ENCODE peak calls at places on chromosome 17, in eight cellular contexts. One of them, this sample, is unnamed. For H3K9me3, the result is how much of the 10 kb centered on the place peaks cover.

GRCh38 chr17:78641666-78642065 is 64.5 kb upstream of the DNAH17 start:
- DNase-seq in OCI-LY7: no peak
- DNase-seq in MM.1S: no peak
- DNase-seq in neural progenitor cell: no peak
- DNase-seq in SK-N-SH: no peak
- DNase-seq in GM23248: no peak
- DNase-seq in PC-3: no peak
- DNase-seq in HCT116: no peak
- DNase-seq in this sample: no peak

GRCh38 chr17:79826210-79826680 is 13.0 kb downstream of the CBX4 start:
- DNase-seq in OCI-LY7: peak
- DNase-seq in MM.1S: no peak
- DNase-seq in neural progenitor cell: no peak
- DNase-seq in SK-N-SH: no peak
- DNase-seq in GM23248: no peak
- DNase-seq in PC-3: no peak
- DNase-seq in HCT116: no peak
- DNase-seq in this sample: no peak

GRCh38 chr17:65633988-65634387 is 72.5 kb upstream of the AXIN2 start:
- DNase-seq in OCI-LY7: no peak
- DNase-seq in MM.1S: no peak
- DNase-seq in neural progenitor cell: no peak
- DNase-seq in SK-N-SH: no peak
- DNase-seq in GM23248: no peak
- DNase-seq in PC-3: peak
- DNase-seq in HCT116: no peak
- DNase-seq in this sample: no peak

GRCh38 chr17:44569459-44569858 is 12.2 kb downstream of the FZD2 start:
- DNase-seq in OCI-LY7: no peak
- DNase-seq in MM.1S: no peak
- DNase-seq in neural progenitor cell: peak
- DNase-seq in SK-N-SH: peak
- DNase-seq in GM23248: no peak
- DNase-seq in PC-3: no peak
- DNase-seq in HCT116: no peak
- DNase-seq in this sample: no peak

GRCh38 chr17:48002208-48002919 is 31.5 kb downstream of the CDK5RAP3 start:
- DNase-seq in OCI-LY7: peak
- DNase-seq in MM.1S: no peak
- DNase-seq in neural progenitor cell: peak
- DNase-seq in SK-N-SH: no peak
- DNase-seq in GM23248: peak
- DNase-seq in PC-3: peak
- DNase-seq in HCT116: no peak
- DNase-seq in this sample: peak

GRCh38 chr17:79113699-79114098 is 39.1 kb downstream of the ENGASE start:
- DNase-seq in OCI-LY7: no peak
- DNase-seq in MM.1S: no peak
- DNase-seq in neural progenitor cell: no peak
- DNase-seq in SK-N-SH: no peak
- DNase-seq in GM23248: no peak
- DNase-seq in PC-3: no peak
- DNase-seq in HCT116: no peak
- DNase-seq in this sample: no peak

GRCh38 chr17:3665834-3666233 is 2.5 kb downstream of the TAX1BP3 start:
- DNase-seq in OCI-LY7: no peak
- DNase-seq in MM.1S: peak
- DNase-seq in neural progenitor cell: no peak
- DNase-seq in SK-N-SH: no peak
- DNase-seq in GM23248: no peak
- DNase-seq in PC-3: no peak
- DNase-seq in HCT116: no peak
- DNase-seq in this sample: no peak

GRCh38 chr17:7703584-7704574 is 1.1 kb upstream of the EFNB3 start:
- DNase-seq in OCI-LY7: peak
- DNase-seq in MM.1S: no peak
- DNase-seq in neural progenitor cell: peak
- DNase-seq in SK-N-SH: peak
- DNase-seq in GM23248: peak
- DNase-seq in PC-3: no peak
- DNase-seq in HCT116: no peak
- DNase-seq in this sample: peak

GRCh38 chr17:63699638-63700527 is at the start of gene LIMD2:
- DNase-seq in OCI-LY7: peak
- DNase-seq in MM.1S: no peak
- DNase-seq in neural progenitor cell: peak
- DNase-seq in SK-N-SH: peak
- DNase-seq in GM23248: peak
- DNase-seq in PC-3: peak
- DNase-seq in HCT116: no peak
- DNase-seq in this sample: peak

GRCh38 chr17:28663723-28664122 is 1.7 kb downstream of the SUPT6H start:
- DNase-seq in OCI-LY7: no peak
- DNase-seq in MM.1S: no peak
- DNase-seq in neural progenitor cell: no peak
- DNase-seq in SK-N-SH: no peak
- DNase-seq in GM23248: no peak
- DNase-seq in PC-3: no peak
- DNase-seq in HCT116: no peak
- DNase-seq in this sample: no peak

GRCh38 chr17:28655160-28655559 is 6.5 kb downstream of the SDF2 start:
- DNase-seq in OCI-LY7: no peak
- DNase-seq in MM.1S: peak
- DNase-seq in neural progenitor cell: no peak
- DNase-seq in SK-N-SH: no peak
- DNase-seq in GM23248: no peak
- DNase-seq in PC-3: no peak
- DNase-seq in HCT116: no peak
- DNase-seq in this sample: no peak

GRCh38 chr17:28661635-28662526 is at the start of the genes SDF2 and SUPT6H:
- DNase-seq in OCI-LY7: peak
- DNase-seq in MM.1S: peak
- DNase-seq in neural progenitor cell: peak
- DNase-seq in SK-N-SH: peak
- DNase-seq in GM23248: peak
- DNase-seq in PC-3: peak
- DNase-seq in HCT116: peak
- DNase-seq in this sample: peak

GRCh38 chr17:28662527-28662829 is 473 bp downstream of the SUPT6H start:
- DNase-seq in OCI-LY7: no peak
- DNase-seq in MM.1S: no peak
- DNase-seq in neural progenitor cell: no peak
- DNase-seq in SK-N-SH: no peak
- DNase-seq in GM23248: no peak
- DNase-seq in PC-3: no peak
- DNase-seq in HCT116: no peak
- DNase-seq in this sample: no peak

DNA sequence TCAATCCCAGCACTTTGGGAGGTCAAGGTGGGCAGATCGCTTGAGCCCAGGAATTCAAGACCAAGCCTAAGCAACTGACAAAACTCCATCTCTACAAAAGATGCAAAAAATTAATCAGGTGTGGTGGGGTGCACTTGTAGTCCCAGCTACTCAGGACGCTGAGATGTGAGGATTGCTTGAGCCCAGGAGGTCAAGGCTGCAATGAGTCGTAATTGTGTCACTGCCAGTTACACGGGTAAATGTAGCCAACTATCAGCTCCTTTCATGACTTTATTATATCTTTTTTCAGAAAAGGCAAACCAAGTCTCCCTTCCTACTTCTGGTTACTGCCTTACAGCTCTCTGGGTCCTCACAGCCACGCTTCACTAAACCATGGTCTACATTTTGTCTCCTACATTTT is 4.0 kb downstream of the SDF2 start:
- DNase-seq in OCI-LY7: no peak
- DNase-seq in MM.1S: no peak
- DNase-seq in neural progenitor cell: no peak
- DNase-seq in SK-N-SH: no peak
- DNase-seq in GM23248: peak
- DNase-seq in PC-3: peak
- DNase-seq in HCT116: no peak
- DNase-seq in this sample: no peak
- H2AFZ ChIP-seq in OCI-LY7: no peak
- H2AFZ ChIP-seq in MM.1S: no peak
- H2AFZ ChIP-seq in neural progenitor cell: no peak
- H2AFZ ChIP-seq in SK-N-SH: no peak
- H2AFZ ChIP-seq in GM23248: no peak
- H2AFZ ChIP-seq in PC-3: no peak
- H2AFZ ChIP-seq in HCT116: no peak
- H2AFZ ChIP-seq in this sample: no peak

GRCh38 chr17:81034779-81035388 is at the start of gene BAIAP2:
- DNase-seq in OCI-LY7: peak
- DNase-seq in MM.1S: peak
- DNase-seq in neural progenitor cell: peak
- DNase-seq in SK-N-SH: peak
- DNase-seq in GM23248: peak
- DNase-seq in PC-3: peak
- DNase-seq in HCT116: peak
- DNase-seq in this sample: peak

GRCh38 chr17:81035389-81036127 is 607 bp downstream of the BAIAP2 start:
- DNase-seq in OCI-LY7: no peak
- DNase-seq in MM.1S: no peak
- DNase-seq in neural progenitor cell: peak
- DNase-seq in SK-N-SH: no peak
- DNase-seq in GM23248: peak
- DNase-seq in PC-3: peak
- DNase-seq in HCT116: no peak
- DNase-seq in this sample: no peak

GRCh38 chr17:81037783-81038733 is 3.1 kb downstream of the BAIAP2 start:
- DNase-seq in OCI-LY7: no peak
- DNase-seq in MM.1S: no peak
- DNase-seq in neural progenitor cell: no peak
- DNase-seq in SK-N-SH: no peak
- DNase-seq in GM23248: no peak
- DNase-seq in PC-3: no peak
- DNase-seq in HCT116: no peak
- DNase-seq in this sample: no peak

GRCh38 chr17:81037026-81037782 is 2.3 kb downstream of the BAIAP2 start:
- DNase-seq in OCI-LY7: no peak
- DNase-seq in MM.1S: no peak
- DNase-seq in neural progenitor cell: no peak
- DNase-seq in SK-N-SH: no peak
- DNase-seq in GM23248: no peak
- DNase-seq in PC-3: peak
- DNase-seq in HCT116: no peak
- DNase-seq in this sample: no peak

DNA sequence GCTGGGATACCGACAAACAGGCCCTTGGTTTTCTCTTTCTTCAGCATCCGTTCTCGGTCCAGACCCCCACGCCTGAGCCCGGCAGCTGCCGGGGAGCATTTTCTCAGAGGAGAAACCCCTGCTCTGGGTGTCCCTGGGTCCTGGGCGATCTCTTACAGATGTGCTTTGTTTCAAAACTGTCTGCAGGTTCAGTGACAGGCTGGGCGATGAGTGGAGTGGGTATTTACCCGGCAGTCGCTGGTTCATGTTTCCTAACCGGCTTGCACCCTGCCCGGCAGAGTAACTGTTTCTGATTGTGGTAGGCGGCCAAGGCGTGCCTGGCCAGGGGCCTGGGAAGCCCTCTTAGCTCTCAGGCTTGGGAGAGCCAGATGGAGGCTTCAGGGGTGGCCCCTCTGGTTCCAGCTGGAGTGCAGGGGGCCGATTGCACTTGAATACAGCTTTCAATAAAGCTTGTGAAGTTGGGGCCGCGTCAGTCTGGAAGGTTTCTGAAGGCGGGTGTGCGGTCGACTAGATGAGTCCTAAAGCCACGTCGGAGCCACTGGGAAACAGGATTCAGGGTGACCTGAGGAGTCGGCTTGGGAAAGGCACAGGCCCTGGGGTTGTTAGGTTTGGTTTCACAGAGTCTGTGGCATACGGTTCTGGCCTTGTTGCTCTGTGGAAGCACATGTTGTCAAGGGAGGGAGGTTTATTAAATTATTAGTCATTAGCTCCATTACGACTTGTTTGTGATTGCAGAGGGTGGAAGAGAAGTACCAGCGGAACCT is 1.4 kb downstream of the BAIAP2 start:
- DNase-seq in OCI-LY7: no peak
- DNase-seq in MM.1S: no peak
- DNase-seq in neural progenitor cell: no peak
- DNase-seq in SK-N-SH: no peak
- DNase-seq in GM23248: peak
- DNase-seq in PC-3: peak
- DNase-seq in HCT116: no peak
- DNase-seq in this sample: no peak
- TF ChIP-seq EZH2phosphoT487 in OCI-LY7: no peak
- TF ChIP-seq EZH2phosphoT487 in MM.1S: no peak
- TF ChIP-seq EZH2phosphoT487 in neural progenitor cell: no peak
- TF ChIP-seq EZH2phosphoT487 in SK-N-SH: no peak
- TF ChIP-seq EZH2phosphoT487 in GM23248: no peak
- TF ChIP-seq EZH2phosphoT487 in PC-3: no peak
- TF ChIP-seq EZH2phosphoT487 in HCT116: no peak
- TF ChIP-seq EZH2phosphoT487 in this sample: no peak

DNA sequence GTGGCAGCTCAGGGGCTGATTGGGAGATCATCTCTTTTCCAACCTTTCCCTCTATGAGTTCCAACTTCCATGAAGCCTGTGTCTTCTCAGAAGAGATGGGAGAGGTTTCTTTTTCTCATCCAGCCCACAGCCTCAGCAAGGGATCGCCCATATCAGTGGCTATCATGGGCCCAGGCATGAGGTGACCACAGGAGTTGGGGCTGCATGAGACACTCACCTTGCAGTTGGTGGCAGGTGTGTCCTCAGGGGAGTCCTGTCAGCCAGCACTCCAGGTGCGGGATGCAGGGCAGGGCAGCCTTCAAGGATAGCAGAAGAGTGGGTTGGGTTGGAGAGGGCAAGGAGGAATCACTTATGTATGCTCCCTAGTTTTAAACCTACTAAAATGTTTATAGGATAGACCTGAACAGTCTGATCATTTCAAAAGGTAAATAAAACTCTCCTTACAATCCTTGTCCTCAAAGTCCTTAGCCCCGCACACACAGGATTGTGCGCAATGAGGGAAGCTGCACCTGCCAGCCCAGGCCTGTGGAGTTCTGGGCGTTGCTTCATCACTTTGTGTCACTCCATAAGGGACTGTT is 811.1 kb downstream of the KCNJ18 start:
- DNase-seq in OCI-LY7: no peak
- DNase-seq in MM.1S: no peak
- DNase-seq in neural progenitor cell: no peak
- DNase-seq in SK-N-SH: no peak
- DNase-seq in GM23248: no peak
- DNase-seq in PC-3: no peak
- DNase-seq in HCT116: no peak
- DNase-seq in this sample: no peak
- H3K9me3 ChIP-seq in OCI-LY7: under half
- H3K9me3 ChIP-seq in MM.1S: under half
- H3K9me3 ChIP-seq in neural progenitor cell: under half
- H3K9me3 ChIP-seq in SK-N-SH: under half
- H3K9me3 ChIP-seq in GM23248: under half
- H3K9me3 ChIP-seq in PC-3: under half
- H3K9me3 ChIP-seq in HCT116: under half
- H3K9me3 ChIP-seq in this sample: under half

DNA sequence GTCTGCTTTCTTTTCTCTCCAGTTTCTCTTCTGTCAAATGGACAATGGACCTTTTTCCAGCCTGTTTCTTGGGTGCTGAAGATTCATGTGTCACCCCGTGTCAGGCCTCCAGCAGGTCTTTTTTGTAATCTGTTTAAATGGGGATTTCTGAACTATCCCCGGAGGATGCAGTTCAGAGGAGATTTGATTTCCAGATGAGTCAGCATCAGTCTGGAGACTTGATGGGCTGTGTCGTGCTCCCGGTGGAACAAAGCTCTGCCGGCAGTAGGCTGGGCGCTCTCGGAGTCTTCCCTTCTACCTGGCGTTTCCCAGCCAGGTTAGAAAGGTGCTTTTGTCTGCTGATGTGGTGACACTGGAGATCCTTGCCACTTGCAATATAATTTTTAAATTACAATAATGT is 440.6 kb downstream of the HS3ST3B1 start:
- DNase-seq in OCI-LY7: no peak
- DNase-seq in MM.1S: no peak
- DNase-seq in neural progenitor cell: no peak
- DNase-seq in SK-N-SH: no peak
- DNase-seq in GM23248: peak
- DNase-seq in PC-3: peak
- DNase-seq in HCT116: no peak
- DNase-seq in this sample: no peak
- H2AFZ ChIP-seq in OCI-LY7: no peak
- H2AFZ ChIP-seq in MM.1S: no peak
- H2AFZ ChIP-seq in neural progenitor cell: peak
- H2AFZ ChIP-seq in SK-N-SH: no peak
- H2AFZ ChIP-seq in GM23248: no peak
- H2AFZ ChIP-seq in PC-3: peak
- H2AFZ ChIP-seq in HCT116: no peak
- H2AFZ ChIP-seq in this sample: no peak

This sample was measured in hepatocyte.